ENCODE peak calls at places on chromosome 13, in ten cellular contexts. G, A, I, X, J, C, K, L, Q and R are unnamed samples.

GRCh38 chr13:54424344-54424743 is 1395.7 kb downstream of the OLFM4 start:
- DNase-seq in G (no peak), A (no peak), I (no peak), X (no peak), J (no peak), C (no peak), K (no peak), L (no peak), Q (no peak), R (no peak)

GRCh38 chr13:46526763-46527162 is 26.2 kb upstream of the LRCH1 start:
- DNase-seq in G (no peak), A (no peak), I (no peak), X (no peak), J (no peak), C (no peak), K (no peak), L (no peak), Q (no peak), R (no peak)

GRCh38 chr13:29569253-29570057 is 26.0 kb downstream of the SLC7A1 start:
- DNase-seq in G (no peak), A (no peak), I (no peak), X (no peak), J (no peak), C (no peak), K (no peak), L (no peak), Q (no peak), R (no peak)

GRCh38 chr13:24865158-24865557 is 101.2 kb downstream of the RNF17 start:
- DNase-seq in G (no peak), A (peak; percentile 10), I (no peak), X (peak; percentile 21), J (no peak), C (no peak), K (no peak), L (no peak), Q (peak; percentile 20), R (peak; percentile 34)

GRCh38 chr13:75675421-75675820 is 39.3 kb downstream of the LMO7 start:
- DNase-seq in G (no peak), A (peak; percentile 67), I (no peak), X (no peak), J (no peak), C (no peak), K (no peak), L (no peak), Q (no peak), R (no peak)

GRCh38 chr13:113811081-113811928 is 52.3 kb downstream of the TMEM255B start:
- DNase-seq in G (no peak), A (no peak), I (no peak), X (no peak), J (no peak), C (no peak), K (peak; percentile 78), L (no peak), Q (no peak), R (no peak)

GRCh38 chr13:99629641-99630040 is 128.4 kb downstream of the TM9SF2 start:
- DNase-seq in G (no peak), A (no peak), I (no peak), X (no peak), J (no peak), C (no peak), K (no peak), L (no peak), Q (no peak), R (no peak)

GRCh38 chr13:114142640-114143490 is 10.4 kb upstream of the RASA3 start:
- DNase-seq in G (no peak), A (peak; percentile 22), I (peak; percentile 26), X (peak; percentile 42), J (no peak), C (no peak), K (no peak), L (no peak), Q (no peak), R (no peak)

GRCh38 chr13:27079421-27079958 is 92.1 kb downstream of the USP12 start:
- DNase-seq in G (no peak), A (peak; percentile 95), I (no peak), X (peak; percentile 39), J (no peak), C (no peak), K (peak; percentile 53), L (peak; percentile 71), Q (peak; percentile 61), R (no peak)

GRCh38 chr13:26168835-26169234 is 53.3 kb downstream of the RNF6 start:
- DNase-seq in G (no peak), A (no peak), I (no peak), X (no peak), J (no peak), C (no peak), K (no peak), L (no peak), Q (no peak), R (no peak)

GRCh38 chr13:59843040-59843439 is 320.7 kb downstream of the DIAPH3 start:
- DNase-seq in G (no peak), A (no peak), I (no peak), X (no peak), J (no peak), C (no peak), K (no peak), L (no peak), Q (no peak), R (no peak)

GRCh38 chr13:102580552-102581169 is 16.1 kb upstream of the TPP2 start:
- DNase-seq in G (peak; percentile 68), A (peak; percentile 67), I (peak; percentile 45), X (peak; percentile 79), J (no peak), C (peak; percentile 52), K (peak; percentile 31), L (peak; percentile 63), Q (peak; percentile 85), R (peak; percentile 68)

GRCh38 chr13:42478531-42479156 is 95.3 kb upstream of the TNFSF11 start:
- DNase-seq in G (peak; percentile 10), A (no peak), I (peak; percentile 6), X (peak; percentile 18), J (no peak), C (no peak), K (peak; percentile 50), L (no peak), Q (peak; percentile 26), R (peak; percentile 37)

GRCh38 chr13:21322988-21323387 is 136.1 kb downstream of the ZDHHC20 start:
- DNase-seq in G (no peak), A (no peak), I (no peak), X (no peak), J (no peak), C (no peak), K (no peak), L (no peak), Q (no peak), R (no peak)

GRCh38 chr13:27023385-27023784 is 148.2 kb downstream of the USP12 start:
- DNase-seq in G (no peak), A (no peak), I (no peak), X (no peak), J (no peak), C (no peak), K (no peak), L (no peak), Q (no peak), R (no peak)

GRCh38 chr13:37409756-37410155 is 188.8 kb downstream of the POSTN start:
- DNase-seq in G (no peak), A (no peak), I (no peak), X (no peak), J (no peak), C (no peak), K (no peak), L (peak; percentile 39), Q (peak; percentile 43), R (no peak)

GRCh38 chr13:78401833-78402232 is 201.5 kb downstream of the POU4F1 start:
- DNase-seq in G (no peak), A (no peak), I (no peak), X (no peak), J (no peak), C (no peak), K (no peak), L (no peak), Q (no peak), R (no peak)

GRCh38 chr13:114145256-114145655 is 12.8 kb upstream of the RASA3 start:
- DNase-seq in G (no peak), A (no peak), I (peak; percentile 54), X (no peak), J (no peak), C (no peak), K (no peak), L (no peak), Q (no peak), R (peak; percentile 21)

GRCh38 chr13:112097770-112098169 is 30.8 kb downstream of the SOX1 start:
- DNase-seq in G (no peak), A (no peak), I (no peak), X (no peak), J (no peak), C (no peak), K (no peak), L (no peak), Q (no peak), R (no peak)